ENCODE peak calls at places on chromosomes 16 and 17, in six cellular contexts. T is WERI-Rb-1, F is WTC11, S is HFF-Myc, Q is tibial nerve, A is H9. I is an unnamed sample.

GRCh38 chr17:40004712-40005111 is 10.5 kb upstream of the CSF3 start:
- DNase-seq in Q (no peak), T (no peak), F (no peak), A (no peak), S (no peak), I (no peak)

GRCh38 chr16:70484867-70485266 is 30.5 kb downstream of the FCSK start:
- DNase-seq in S (no peak), F (no peak), A (no peak), Q (no peak), T (no peak), I (no peak)

GRCh38 chr16:70396209-70396904 is 42.5 kb downstream of the ST3GAL2 start:
- DNase-seq in A (no peak), Q (no peak), T (peak; percentile 96), F (no peak), S (peak; percentile 45), I (no peak)

GRCh38 chr17:32502710-32503109 is 15.9 kb downstream of the CDK5R1 start:
- DNase-seq in A (no peak), S (no peak), F (no peak), T (no peak), Q (no peak), I (no peak)

GRCh38 chr17:72720494-72720825 is 372.0 kb downstream of the SLC39A11 start:
- DNase-seq in T (no peak), Q (no peak), S (no peak), F (no peak), A (no peak), I (no peak)

GRCh38 chr17:66076546-66077190 is 115.3 kb downstream of the CEP112 start:
- DNase-seq in Q (no peak), T (no peak), A (no peak), S (no peak), F (no peak), I (no peak)

GRCh38 chr17:28763804-28764266 is 20.0 kb downstream of the TRAF4 start:
- DNase-seq in A (peak; percentile 66), T (peak; percentile 69), S (peak; percentile 73), Q (peak; percentile 85), F (peak; percentile 81), I (no peak)

GRCh38 chr17:47663997-47664941 is 14.6 kb downstream of the KPNB1 start:
- DNase-seq in Q (no peak), A (peak; percentile 79), T (peak; percentile 70), F (peak; percentile 62), S (peak; percentile 42), I (no peak)

GRCh38 chr17:39104657-39105056 is 46.8 kb downstream of the PLXDC1 start:
- DNase-seq in F (no peak), A (no peak), S (no peak), Q (no peak), T (no peak), I (no peak)

GRCh38 chr17:18079543-18079942 is 8.2 kb upstream of the DRG2 start:
- DNase-seq in A (no peak), Q (no peak), F (no peak), S (no peak), T (no peak), I (no peak)

GRCh38 chr17:53626286-53626685 is 196.4 kb upstream of the KIF2B start:
- DNase-seq in F (no peak), S (no peak), A (no peak), T (no peak), Q (no peak), I (no peak)

GRCh38 chr16:62940573-62940972 is 904.3 kb upstream of the CDH8 start:
- DNase-seq in A (no peak), Q (no peak), F (no peak), S (no peak), T (no peak), I (no peak)

GRCh38 chr17:79747508-79748295 is 17.0 kb downstream of the ENPP7 start:
- DNase-seq in Q (no peak), S (no peak), A (peak; percentile 64), T (no peak), F (peak; percentile 61), I (no peak)

GRCh38 chr17:72421128-72422092 is 300.6 kb downstream of the SOX9 start:
- DNase-seq in F (no peak), Q (no peak), S (peak; percentile 94), A (no peak), T (no peak), I (peak; percentile 21)

GRCh38 chr17:73710095-73710592 is 65.9 kb upstream of the SDK2 start:
- DNase-seq in Q (no peak), S (no peak), F (peak; percentile 87), A (peak; percentile 91), T (peak; percentile 91), I (no peak)

GRCh38 chr17:7019406-7019805 is 3.4 kb upstream of the BCL6B start:
- DNase-seq in A (no peak), S (no peak), Q (no peak), T (no peak), F (no peak), I (no peak)

GRCh38 chr17:47720754-47721533 is 12.1 kb upstream of the TBX21 start:
- DNase-seq in F (peak; percentile 59), T (peak; percentile 57), A (peak; percentile 74), S (no peak), Q (no peak), I (peak; percentile 62)

GRCh38 chr17:64661731-64661980 is 451 bp downstream of the SMURF2 start:
- DNase-seq in F (no peak), A (no peak), T (no peak), S (no peak), Q (peak; percentile 23), I (no peak)

GRCh38 chr16:88781140-88782077 is 3.6 kb downstream of the PIEZO1 start:
- DNase-seq in Q (no peak), F (no peak), A (no peak), S (no peak), T (no peak), I (peak; percentile 57)

GRCh38 chr17:82520041-82520910 is 744 bp downstream of the FOXK2 start:
- DNase-seq in Q (no peak), F (peak; percentile 29), S (no peak), T (peak; percentile 34), A (no peak), I (peak; percentile 55)

GRCh38 chr16:9053006-9053601 is 38.3 kb upstream of the HAPSTR1 start:
- DNase-seq in F (peak; percentile 90), S (no peak), Q (no peak), T (peak; percentile 59), A (peak; percentile 98), I (no peak)

GRCh38 chr16:31876955-31877828 is 3.6 kb downstream of the ZNF267 start:
- DNase-seq in A (no peak), T (no peak), Q (no peak), S (peak; percentile 52), F (no peak), I (no peak)

GRCh38 chr17:46841561-46842379 is 9.6 kb upstream of the WNT9B start:
- DNase-seq in A (peak; percentile 81), Q (no peak), F (peak; percentile 78), S (no peak), T (peak; percentile 48), I (no peak)

GRCh38 chr17:32604966-32605365 is 118.2 kb downstream of the CDK5R1 start:
- DNase-seq in Q (no peak), S (no peak), T (no peak), F (no peak), A (no peak), I (no peak)

GRCh38 chr16:57846078-57846697 is 43.9 kb upstream of the KIFC3 start:
- DNase-seq in Q (no peak), A (peak; percentile 90), F (peak; percentile 82), S (no peak), T (peak; percentile 82), I (no peak)

GRCh38 chr17:3922765-3923164 is 6.5 kb upstream of the P2RX1 start:
- DNase-seq in S (no peak), F (no peak), A (no peak), Q (no peak), T (no peak), I (no peak)

GRCh38 chr17:79091373-79091670 is 16.7 kb downstream of the ENGASE start:
- DNase-seq in Q (no peak), T (no peak), S (no peak), A (no peak), F (no peak), I (no peak)

GRCh38 chr17:8210761-8211458 is 535 bp upstream of the AURKB start:
- DNase-seq in S (no peak), T (no peak), A (no peak), F (no peak), Q (no peak), I (no peak)

GRCh38 chr16:54174201-54174600 is 112.4 kb downstream of the IRX3 start:
- DNase-seq in S (no peak), A (no peak), Q (no peak), T (peak; percentile 78), F (no peak), I (no peak)

GRCh38 chr17:44745301-44745700 is 13.5 kb upstream of the ADAM11 start:
- DNase-seq in Q (no peak), A (no peak), S (no peak), T (no peak), F (no peak), I (no peak)

GRCh38 chr16:78478267-78478821 is 378.9 kb downstream of the WWOX start:
- DNase-seq in T (no peak), S (no peak), Q (no peak), A (peak; percentile 69), F (peak; percentile 45), I (no peak)

GRCh38 chr17:75341784-75342183 is 52.6 kb upstream of the SLC25A19 start:
- DNase-seq in Q (no peak), F (no peak), A (no peak), S (no peak), T (no peak), I (no peak)
- TF ChIP-seq CTCF in Q (no peak), F (no peak), A (no peak), S (no peak), T (no peak), I (no peak)

GRCh38 chr17:35022536-35023063 is 40.9 kb downstream of the RFFL start:
- DNase-seq in Q (no peak), S (peak; percentile 61), T (no peak), F (no peak), A (no peak), I (peak; percentile 25)
- TF ChIP-seq CTCF in Q (no peak), S (no peak), T (no peak), F (no peak), A (no peak), I (no peak)

GRCh38 chr16:2971134-2971984 is 2.2 kb downstream of the PAQR4 start:
- DNase-seq in F (no peak), Q (no peak), T (no peak), A (no peak), S (no peak), I (no peak)
- TF ChIP-seq CTCF in F (no peak), Q (no peak), T (peak; percentile 5), A (no peak), S (no peak), I (no peak)

DNA sequence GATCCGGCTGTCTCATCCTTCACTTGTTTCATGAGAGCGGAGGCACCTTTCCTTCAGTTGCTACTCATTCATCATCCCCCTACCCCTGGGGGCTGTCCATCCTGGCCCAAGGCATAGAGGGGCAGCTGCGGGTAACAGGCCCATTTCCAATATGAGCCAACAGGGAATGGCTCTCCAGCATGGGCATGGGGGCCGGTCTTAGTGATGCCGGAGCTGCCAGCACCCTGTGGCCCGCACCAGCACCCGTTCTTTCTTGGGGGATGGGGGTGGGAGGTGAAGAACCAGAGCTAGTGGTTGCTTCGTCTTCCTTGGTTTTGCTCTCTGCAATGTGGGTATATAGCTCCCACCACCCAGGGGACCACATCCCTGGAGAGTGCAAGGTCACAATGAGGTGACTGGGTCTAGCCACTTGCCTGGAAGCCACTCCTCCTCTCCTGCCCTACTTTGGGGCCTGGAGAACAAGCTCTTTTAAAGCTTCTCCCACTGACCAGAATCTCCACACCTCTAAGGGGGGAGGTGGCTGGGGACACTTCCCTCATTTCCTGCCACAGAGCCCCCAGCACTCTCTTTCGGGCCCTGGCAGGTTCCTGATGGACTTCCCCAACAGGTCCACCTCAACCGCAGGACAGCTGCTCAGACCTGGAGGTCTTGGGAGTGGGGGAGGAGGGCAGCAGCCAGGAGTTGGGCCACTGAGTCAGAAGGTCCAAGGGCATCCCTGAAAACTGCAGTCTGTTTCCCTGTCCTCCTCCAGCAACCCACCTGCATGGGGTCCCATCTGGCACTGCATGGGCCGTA is 11.9 kb upstream of the TBX2 start:
- DNase-seq in Q (no peak), S (no peak), T (no peak), A (no peak), F (no peak), I (no peak)
- TF ChIP-seq CTCF in Q (no peak), S (no peak), T (no peak), A (no peak), F (no peak), I (no peak)